ENCODE peak calls at places on chromosomes 3 and 15, in four cellular contexts. One of them, this sample, is unnamed.

GRCh38 chr3:194937751-194938358 is 252.2 kb downstream of the FAM43A start:
- DNase-seq in dorsolateral prefrontal cortex: no peak
- DNase-seq in IMR-90: no peak
- DNase-seq in lower lobe of right lung: no peak
- DNase-seq in this sample: no peak

GRCh38 chr15:70672081-70672480 is 91.3 kb downstream of the UACA start:
- DNase-seq in dorsolateral prefrontal cortex: no peak
- DNase-seq in IMR-90: no peak
- DNase-seq in lower lobe of right lung: no peak
- DNase-seq in this sample: no peak

GRCh38 chr15:27679621-27680521 is 419.2 kb downstream of the OCA2 start:
- DNase-seq in dorsolateral prefrontal cortex: peak; percentile 48
- DNase-seq in IMR-90: no peak
- DNase-seq in lower lobe of right lung: no peak
- DNase-seq in this sample: no peak

GRCh38 chr3:129233538-129233937 is 15.9 kb upstream of the COPG1 start:
- DNase-seq in dorsolateral prefrontal cortex: no peak
- DNase-seq in IMR-90: no peak
- DNase-seq in lower lobe of right lung: peak; percentile 74
- DNase-seq in this sample: no peak

GRCh38 chr15:41801850-41802455 is 25.9 kb upstream of the JMJD7 start:
- DNase-seq in dorsolateral prefrontal cortex: no peak
- DNase-seq in IMR-90: peak; percentile 77
- DNase-seq in lower lobe of right lung: no peak
- DNase-seq in this sample: peak; percentile 70

GRCh38 chr3:4908769-4909156 is 70.5 kb upstream of the BHLHE40 start:
- DNase-seq in dorsolateral prefrontal cortex: no peak
- DNase-seq in IMR-90: no peak
- DNase-seq in lower lobe of right lung: no peak
- DNase-seq in this sample: no peak

GRCh38 chr3:159804726-159805410 is 183.8 kb upstream of the IL12A start:
- DNase-seq in dorsolateral prefrontal cortex: peak; percentile 65
- DNase-seq in IMR-90: peak; percentile 92
- DNase-seq in lower lobe of right lung: peak; percentile 49
- DNase-seq in this sample: peak; percentile 91

GRCh38 chr3:95705786-95706418 is 1108.5 kb upstream of the EPHA6 start:
- DNase-seq in dorsolateral prefrontal cortex: no peak
- DNase-seq in IMR-90: no peak
- DNase-seq in lower lobe of right lung: peak; percentile 29
- DNase-seq in this sample: no peak

GRCh38 chr15:71092056-71092600 is 23.1 kb upstream of the THSD4 start:
- DNase-seq in dorsolateral prefrontal cortex: no peak
- DNase-seq in IMR-90: no peak
- DNase-seq in lower lobe of right lung: no peak
- DNase-seq in this sample: no peak

GRCh38 chr3:112640864-112641751 is at the start of gene CCDC80:
- DNase-seq in dorsolateral prefrontal cortex: no peak
- DNase-seq in IMR-90: peak; percentile 94
- DNase-seq in lower lobe of right lung: no peak
- DNase-seq in this sample: peak; percentile 87

GRCh38 chr3:112644453-112644852 is 3.5 kb upstream of the CCDC80 start:
- DNase-seq in dorsolateral prefrontal cortex: no peak
- DNase-seq in IMR-90: no peak
- DNase-seq in lower lobe of right lung: no peak
- DNase-seq in this sample: no peak

GRCh38 chr3:112642912-112643506 is 2.1 kb upstream of the CCDC80 start:
- DNase-seq in dorsolateral prefrontal cortex: peak; percentile 37
- DNase-seq in IMR-90: peak; percentile 92
- DNase-seq in lower lobe of right lung: peak; percentile 81
- DNase-seq in this sample: peak; percentile 88

GRCh38 chr3:112646623-112647022 is 5.7 kb upstream of the CCDC80 start:
- DNase-seq in dorsolateral prefrontal cortex: no peak
- DNase-seq in IMR-90: no peak
- DNase-seq in lower lobe of right lung: no peak
- DNase-seq in this sample: no peak

GRCh38 chr3:112643621-112644236 is 2.8 kb upstream of the CCDC80 start:
- DNase-seq in dorsolateral prefrontal cortex: no peak
- DNase-seq in IMR-90: no peak
- DNase-seq in lower lobe of right lung: no peak
- DNase-seq in this sample: no peak
- H3K4me3 ChIP-seq in dorsolateral prefrontal cortex: no peak overlapping the region
- H3K4me3 ChIP-seq in IMR-90: no peak overlapping the region
- H3K4me3 ChIP-seq in lower lobe of right lung: no peak overlapping the region
- H3K4me3 ChIP-seq in this sample: no peak overlapping the region

GRCh38 chr3:71066849-71067261 is 516.7 kb downstream of the FOXP1 start:
- DNase-seq in dorsolateral prefrontal cortex: no peak
- DNase-seq in IMR-90: peak; percentile 65
- DNase-seq in lower lobe of right lung: no peak
- DNase-seq in this sample: no peak

GRCh38 chr3:71070497-71071465 is 512.7 kb downstream of the FOXP1 start:
- DNase-seq in dorsolateral prefrontal cortex: no peak
- DNase-seq in IMR-90: no peak
- DNase-seq in lower lobe of right lung: no peak
- DNase-seq in this sample: no peak

GRCh38 chr3:71072288-71072687 is 511.2 kb downstream of the FOXP1 start:
- DNase-seq in dorsolateral prefrontal cortex: no peak
- DNase-seq in IMR-90: no peak
- DNase-seq in lower lobe of right lung: no peak
- DNase-seq in this sample: peak; percentile 38

GRCh38 chr3:71067977-71068376 is 515.6 kb downstream of the FOXP1 start:
- DNase-seq in dorsolateral prefrontal cortex: no peak
- DNase-seq in IMR-90: no peak
- DNase-seq in lower lobe of right lung: no peak
- DNase-seq in this sample: no peak

DNA sequence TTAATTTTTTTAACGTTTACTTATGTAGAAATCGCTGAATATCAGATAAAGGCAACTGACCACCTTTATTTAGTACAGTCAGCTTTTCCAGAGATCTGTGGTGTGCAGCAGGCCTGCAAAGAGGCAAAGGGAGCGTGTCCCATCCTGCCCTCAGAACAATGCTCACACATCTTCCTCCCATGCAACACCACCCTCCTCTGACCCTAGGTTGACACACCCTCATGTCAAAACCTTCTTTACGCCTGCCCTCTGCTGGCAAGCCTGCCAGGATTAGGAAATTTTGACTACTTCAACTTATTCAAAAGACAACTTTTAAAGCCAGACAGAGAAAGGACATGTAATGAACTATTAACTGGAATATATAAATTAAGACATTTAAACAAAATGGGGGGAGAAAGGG is 513.7 kb downstream of the FOXP1 start:
- DNase-seq in dorsolateral prefrontal cortex: no peak
- DNase-seq in IMR-90: no peak
- DNase-seq in lower lobe of right lung: peak; percentile 63
- DNase-seq in this sample: peak; percentile 59
- TF ChIP-seq CTCF in dorsolateral prefrontal cortex: peak; percentile 52
- TF ChIP-seq CTCF in IMR-90: peak; percentile 21
- TF ChIP-seq CTCF in lower lobe of right lung: peak; percentile 65
- TF ChIP-seq CTCF in this sample: no peak

GRCh38 chr3:51388286-51389029 is 2.6 kb upstream of the RBM15B start:
- DNase-seq in dorsolateral prefrontal cortex: no peak
- DNase-seq in IMR-90: peak; percentile 20
- DNase-seq in lower lobe of right lung: no peak
- DNase-seq in this sample: no peak
- H3K4me3 ChIP-seq in dorsolateral prefrontal cortex: no peak overlapping the region
- H3K4me3 ChIP-seq in IMR-90: no peak overlapping the region
- H3K4me3 ChIP-seq in lower lobe of right lung: no peak overlapping the region
- H3K4me3 ChIP-seq in this sample: no peak overlapping the region

GRCh38 chr15:43085921-43086320 is 19.9 kb downstream of the UBR1 start:
- DNase-seq in dorsolateral prefrontal cortex: no peak
- DNase-seq in IMR-90: no peak
- DNase-seq in lower lobe of right lung: no peak
- DNase-seq in this sample: no peak

GRCh38 chr15:43086551-43086950 is 19.3 kb downstream of the UBR1 start:
- DNase-seq in dorsolateral prefrontal cortex: no peak
- DNase-seq in IMR-90: peak; percentile 38
- DNase-seq in lower lobe of right lung: no peak
- DNase-seq in this sample: peak; percentile 46

GRCh38 chr15:43082509-43082908 is 23.3 kb downstream of the UBR1 start:
- DNase-seq in dorsolateral prefrontal cortex: no peak
- DNase-seq in IMR-90: no peak
- DNase-seq in lower lobe of right lung: no peak
- DNase-seq in this sample: no peak

DNA sequence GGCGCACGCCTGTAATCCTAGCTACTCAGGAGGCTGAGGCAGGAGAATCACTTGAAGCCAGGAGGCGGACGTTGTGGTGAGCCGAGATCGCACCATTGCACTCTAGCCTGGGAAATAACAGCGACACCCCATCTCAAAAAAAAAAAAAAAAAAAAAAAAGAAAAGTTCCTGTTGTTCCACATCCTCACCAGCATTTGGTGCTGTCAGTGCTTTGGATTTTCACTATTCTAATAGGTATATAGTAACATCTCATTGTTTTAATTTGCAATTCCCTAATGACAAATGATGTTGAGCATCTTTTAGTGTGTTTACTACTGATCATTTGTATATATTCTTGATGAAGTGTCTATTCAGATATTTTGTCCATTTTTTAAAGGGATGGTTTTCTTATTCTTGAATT is 24.6 kb downstream of the UBR1 start:
- DNase-seq in dorsolateral prefrontal cortex: no peak
- DNase-seq in IMR-90: no peak
- DNase-seq in lower lobe of right lung: no peak
- DNase-seq in this sample: no peak
- TF ChIP-seq CTCF in dorsolateral prefrontal cortex: no peak
- TF ChIP-seq CTCF in IMR-90: no peak
- TF ChIP-seq CTCF in lower lobe of right lung: no peak
- TF ChIP-seq CTCF in this sample: no peak

DNA sequence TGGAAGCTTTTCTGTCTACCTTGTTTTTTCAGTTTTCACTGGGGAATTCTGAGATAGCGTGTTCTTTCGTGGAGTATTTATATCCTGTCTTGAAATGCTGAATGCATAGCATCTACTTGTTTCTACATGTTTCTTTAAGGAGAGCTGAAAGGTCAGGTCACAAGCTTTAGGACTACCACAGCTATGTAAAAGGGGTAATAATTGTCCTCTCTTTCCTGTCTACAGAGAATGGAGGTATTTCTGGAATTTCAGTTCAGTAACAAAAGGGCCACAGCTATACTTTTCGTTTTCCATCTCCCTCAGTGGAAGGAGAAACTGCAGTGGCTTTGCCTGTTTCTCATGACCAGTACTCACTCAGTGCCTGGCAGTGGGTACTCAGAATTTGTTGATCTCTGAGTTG is 4.7 kb downstream of the INAFM2 start:
- DNase-seq in dorsolateral prefrontal cortex: no peak
- DNase-seq in IMR-90: peak; percentile 74
- DNase-seq in lower lobe of right lung: no peak
- DNase-seq in this sample: no peak
- H3K4me3 ChIP-seq in dorsolateral prefrontal cortex: no peak overlapping the region
- H3K4me3 ChIP-seq in IMR-90: no peak overlapping the region
- H3K4me3 ChIP-seq in lower lobe of right lung: no peak overlapping the region
- H3K4me3 ChIP-seq in this sample: no peak overlapping the region

GRCh38 chr15:98647774-98648653 is at the start of gene IGF1R:
- DNase-seq in dorsolateral prefrontal cortex: peak; percentile 85
- DNase-seq in IMR-90: peak; percentile 88
- DNase-seq in lower lobe of right lung: peak; percentile 91
- DNase-seq in this sample: peak; percentile 98
- TF ChIP-seq CTCF in dorsolateral prefrontal cortex: no peak
- TF ChIP-seq CTCF in IMR-90: no peak
- TF ChIP-seq CTCF in lower lobe of right lung: no peak
- TF ChIP-seq CTCF in this sample: peak; percentile 16

GRCh38 chr3:188946351-188946750 is 225.4 kb upstream of the TPRG1 start:
- DNase-seq in dorsolateral prefrontal cortex: no peak
- DNase-seq in IMR-90: no peak
- DNase-seq in lower lobe of right lung: no peak
- DNase-seq in this sample: no peak
- H3K4me3 ChIP-seq in dorsolateral prefrontal cortex: peak overlapping the region; percentile 65
- H3K4me3 ChIP-seq in IMR-90: no peak overlapping the region
- H3K4me3 ChIP-seq in lower lobe of right lung: peak overlapping the region; percentile 58
- H3K4me3 ChIP-seq in this sample: no peak overlapping the region